ENCODE peak calls at places on chromosomes 4 and X, in seven cellular contexts. One of them, this sample, is unnamed.

GRCh38 chrX:118228041-118228440 is 111.4 kb upstream of the KLHL13 start:
- DNase-seq in right lobe of liver: no peak
- DNase-seq in progenitor cell of endocrine pancreas: no peak
- DNase-seq in CD8-positive, alpha-beta T cell: no peak
- DNase-seq in B cell: no peak
- DNase-seq in WTC11: no peak
- DNase-seq in dorsolateral prefrontal cortex: no peak
- DNase-seq in this sample: no peak

GRCh38 chr4:166309286-166309685 is 436.2 kb downstream of the TLL1 start:
- DNase-seq in right lobe of liver: no peak
- DNase-seq in CD8-positive, alpha-beta T cell: no peak
- DNase-seq in WTC11: no peak
- DNase-seq in progenitor cell of endocrine pancreas: no peak
- DNase-seq in B cell: no peak
- DNase-seq in dorsolateral prefrontal cortex: no peak
- DNase-seq in this sample: no peak

GRCh38 chr4:152206646-152207435 is 329.1 kb downstream of the FBXW7 start:
- DNase-seq in WTC11: no peak
- DNase-seq in dorsolateral prefrontal cortex: no peak
- DNase-seq in right lobe of liver: no peak
- DNase-seq in B cell: no peak
- DNase-seq in CD8-positive, alpha-beta T cell: no peak
- DNase-seq in progenitor cell of endocrine pancreas: no peak
- DNase-seq in this sample: no peak

GRCh38 chr4:189117426-189117825 is 823.2 kb upstream of the FRG1 start:
- DNase-seq in progenitor cell of endocrine pancreas: no peak
- DNase-seq in WTC11: peak; percentile 26
- DNase-seq in dorsolateral prefrontal cortex: no peak
- DNase-seq in CD8-positive, alpha-beta T cell: no peak
- DNase-seq in B cell: no peak
- DNase-seq in right lobe of liver: no peak
- DNase-seq in this sample: no peak

GRCh38 chrX:41312786-41313185 is 21.2 kb upstream of the DDX3X start:
- DNase-seq in CD8-positive, alpha-beta T cell: no peak
- DNase-seq in right lobe of liver: no peak
- DNase-seq in progenitor cell of endocrine pancreas: no peak
- DNase-seq in WTC11: no peak
- DNase-seq in B cell: no peak
- DNase-seq in dorsolateral prefrontal cortex: no peak
- DNase-seq in this sample: no peak

GRCh38 chr4:39698424-39699009 is 581 bp downstream of the UBE2K start:
- DNase-seq in B cell: no peak
- DNase-seq in right lobe of liver: peak; percentile 63
- DNase-seq in WTC11: peak; percentile 61
- DNase-seq in progenitor cell of endocrine pancreas: peak; percentile 34
- DNase-seq in dorsolateral prefrontal cortex: peak; percentile 49
- DNase-seq in CD8-positive, alpha-beta T cell: peak; percentile 40
- DNase-seq in this sample: peak; percentile 52

GRCh38 chr4:3814026-3814570 is 47.9 kb downstream of the ADRA2C start:
- DNase-seq in WTC11: no peak
- DNase-seq in CD8-positive, alpha-beta T cell: no peak
- DNase-seq in dorsolateral prefrontal cortex: no peak
- DNase-seq in right lobe of liver: no peak
- DNase-seq in progenitor cell of endocrine pancreas: no peak
- DNase-seq in B cell: no peak
- DNase-seq in this sample: no peak

GRCh38 chr4:36385951-36386561 is 104.6 kb downstream of the DTHD1 start:
- DNase-seq in right lobe of liver: no peak
- DNase-seq in dorsolateral prefrontal cortex: no peak
- DNase-seq in WTC11: no peak
- DNase-seq in progenitor cell of endocrine pancreas: no peak
- DNase-seq in CD8-positive, alpha-beta T cell: peak; percentile 40
- DNase-seq in B cell: peak; percentile 24
- DNase-seq in this sample: no peak

GRCh38 chrX:134929813-134930212 is 61.0 kb upstream of the SMIM10 start:
- DNase-seq in dorsolateral prefrontal cortex: no peak
- DNase-seq in right lobe of liver: no peak
- DNase-seq in progenitor cell of endocrine pancreas: no peak
- DNase-seq in CD8-positive, alpha-beta T cell: no peak
- DNase-seq in B cell: no peak
- DNase-seq in WTC11: no peak
- DNase-seq in this sample: no peak

GRCh38 chr4:13484749-13485345 is 707 bp upstream of the RAB28 start:
- DNase-seq in B cell: no peak
- DNase-seq in WTC11: no peak
- DNase-seq in progenitor cell of endocrine pancreas: no peak
- DNase-seq in CD8-positive, alpha-beta T cell: no peak
- DNase-seq in dorsolateral prefrontal cortex: no peak
- DNase-seq in right lobe of liver: no peak
- DNase-seq in this sample: no peak

GRCh38 chr4:38663801-38664703 is at the start of gene KLF3:
- DNase-seq in right lobe of liver: peak; percentile 98
- DNase-seq in WTC11: peak; percentile 69
- DNase-seq in CD8-positive, alpha-beta T cell: peak; percentile 93
- DNase-seq in B cell: peak; percentile 97
- DNase-seq in progenitor cell of endocrine pancreas: peak; percentile 90
- DNase-seq in dorsolateral prefrontal cortex: peak; percentile 88
- DNase-seq in this sample: peak; percentile 72

GRCh38 chr4:176189891-176190795 is 5.2 kb downstream of the SPATA4 start:
- DNase-seq in dorsolateral prefrontal cortex: no peak
- DNase-seq in progenitor cell of endocrine pancreas: no peak
- DNase-seq in WTC11: no peak
- DNase-seq in right lobe of liver: no peak
- DNase-seq in CD8-positive, alpha-beta T cell: no peak
- DNase-seq in B cell: no peak
- DNase-seq in this sample: no peak

GRCh38 chr4:8832130-8832930 is 39.3 kb downstream of the HMX1 start:
- DNase-seq in dorsolateral prefrontal cortex: peak; percentile 17
- DNase-seq in progenitor cell of endocrine pancreas: no peak
- DNase-seq in CD8-positive, alpha-beta T cell: no peak
- DNase-seq in B cell: no peak
- DNase-seq in WTC11: no peak
- DNase-seq in right lobe of liver: peak; percentile 7
- DNase-seq in this sample: no peak

DNA sequence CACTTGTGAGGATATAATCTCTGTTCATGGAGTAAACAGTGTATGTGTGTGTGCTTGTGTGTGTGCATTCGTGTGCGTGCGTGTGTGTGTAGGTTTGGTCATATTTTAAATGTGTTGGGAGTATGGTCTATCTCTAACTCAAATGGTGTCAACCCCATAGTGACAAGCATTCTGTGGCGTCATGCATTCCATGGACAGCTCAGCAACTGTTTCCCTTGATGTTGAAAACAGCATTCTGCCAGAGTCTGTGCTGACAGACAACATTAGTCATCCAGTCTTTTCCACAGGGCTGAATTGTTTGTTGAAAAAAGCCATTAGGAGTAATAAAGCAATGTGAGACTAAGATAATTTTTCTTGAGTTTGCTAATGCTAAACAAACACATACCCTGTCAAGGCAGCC is 706.6 kb downstream of the PCDH19 start:
- DNase-seq in CD8-positive, alpha-beta T cell: no peak
- DNase-seq in progenitor cell of endocrine pancreas: no peak
- DNase-seq in WTC11: no peak
- DNase-seq in dorsolateral prefrontal cortex: no peak
- DNase-seq in right lobe of liver: no peak
- DNase-seq in B cell: no peak
- DNase-seq in this sample: no peak
- TF ChIP-seq CTCF in CD8-positive, alpha-beta T cell: no peak
- TF ChIP-seq CTCF in progenitor cell of endocrine pancreas: no peak
- TF ChIP-seq CTCF in WTC11: no peak
- TF ChIP-seq CTCF in dorsolateral prefrontal cortex: no peak
- TF ChIP-seq CTCF in right lobe of liver: no peak
- TF ChIP-seq CTCF in B cell: no peak
- TF ChIP-seq CTCF in this sample: no peak

GRCh38 chr4:127622621-127622922 is 10.2 kb upstream of the INTU start:
- DNase-seq in CD8-positive, alpha-beta T cell: no peak
- DNase-seq in WTC11: peak; percentile 83
- DNase-seq in B cell: no peak
- DNase-seq in progenitor cell of endocrine pancreas: no peak
- DNase-seq in right lobe of liver: no peak
- DNase-seq in dorsolateral prefrontal cortex: no peak
- DNase-seq in this sample: no peak

GRCh38 chr4:127624176-127624575 is 8.6 kb upstream of the INTU start:
- DNase-seq in WTC11: no peak
- DNase-seq in B cell: no peak
- DNase-seq in right lobe of liver: no peak
- DNase-seq in CD8-positive, alpha-beta T cell: no peak
- DNase-seq in dorsolateral prefrontal cortex: no peak
- DNase-seq in progenitor cell of endocrine pancreas: no peak
- DNase-seq in this sample: no peak

GRCh38 chr4:127618427-127618826 is 14.3 kb upstream of the INTU start:
- DNase-seq in B cell: no peak
- DNase-seq in right lobe of liver: no peak
- DNase-seq in progenitor cell of endocrine pancreas: no peak
- DNase-seq in WTC11: no peak
- DNase-seq in CD8-positive, alpha-beta T cell: no peak
- DNase-seq in dorsolateral prefrontal cortex: no peak
- DNase-seq in this sample: no peak

GRCh38 chr4:127623755-127624087 is 9.0 kb upstream of the INTU start:
- DNase-seq in progenitor cell of endocrine pancreas: no peak
- DNase-seq in dorsolateral prefrontal cortex: no peak
- DNase-seq in WTC11: no peak
- DNase-seq in CD8-positive, alpha-beta T cell: no peak
- DNase-seq in B cell: no peak
- DNase-seq in right lobe of liver: no peak
- DNase-seq in this sample: peak; percentile 27

DNA sequence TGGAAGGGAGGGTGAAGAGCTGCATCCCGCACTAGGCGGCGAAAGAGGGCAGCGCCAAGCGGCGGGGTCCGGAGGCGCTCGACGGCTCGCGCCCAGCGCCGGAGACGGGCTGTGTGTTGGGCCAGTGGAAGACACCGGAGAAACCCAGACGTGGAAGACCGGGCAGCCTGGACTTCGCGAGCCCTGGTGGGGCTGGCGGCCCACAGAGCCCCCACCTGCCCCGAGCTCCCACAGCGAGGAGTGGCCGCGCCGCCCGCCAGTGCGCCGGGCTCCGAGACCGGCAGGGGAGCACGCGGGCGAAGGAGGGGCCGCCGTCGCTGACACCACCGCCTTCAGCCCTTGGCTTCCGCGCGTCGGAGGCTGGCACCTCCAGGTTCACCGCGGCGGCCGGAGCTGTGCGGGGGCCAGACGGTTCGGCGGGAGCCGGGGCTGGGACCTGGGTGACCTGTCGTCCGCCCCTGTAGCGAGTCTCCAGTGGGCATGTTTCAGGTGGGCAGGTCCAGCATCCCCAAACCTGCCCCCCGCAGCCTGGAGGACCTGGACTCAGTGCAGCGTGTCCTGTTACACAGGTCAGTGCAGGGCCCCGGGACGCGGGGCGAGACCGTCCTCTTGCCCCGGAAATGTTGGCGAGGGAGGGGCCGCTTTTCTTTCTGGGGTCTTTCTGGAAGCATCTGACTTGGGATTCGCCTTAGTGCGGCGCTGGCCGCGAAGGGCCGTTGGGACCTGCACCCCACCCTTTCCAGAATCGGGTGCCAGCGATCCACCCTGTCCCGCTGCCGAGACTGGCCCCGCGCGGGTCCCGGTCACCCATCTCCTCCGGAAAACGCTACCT is 9.6 kb upstream of the INTU start:
- DNase-seq in progenitor cell of endocrine pancreas: peak; percentile 46
- DNase-seq in B cell: peak; percentile 30
- DNase-seq in CD8-positive, alpha-beta T cell: no peak
- DNase-seq in WTC11: peak; percentile 57
- DNase-seq in dorsolateral prefrontal cortex: no peak
- DNase-seq in right lobe of liver: peak; percentile 35
- DNase-seq in this sample: peak; percentile 63
- TF ChIP-seq CTCF in progenitor cell of endocrine pancreas: peak; percentile 42
- TF ChIP-seq CTCF in B cell: no peak
- TF ChIP-seq CTCF in CD8-positive, alpha-beta T cell: no peak
- TF ChIP-seq CTCF in WTC11: no peak
- TF ChIP-seq CTCF in dorsolateral prefrontal cortex: peak; percentile 30
- TF ChIP-seq CTCF in right lobe of liver: no peak
- TF ChIP-seq CTCF in this sample: peak; percentile 47

DNA sequence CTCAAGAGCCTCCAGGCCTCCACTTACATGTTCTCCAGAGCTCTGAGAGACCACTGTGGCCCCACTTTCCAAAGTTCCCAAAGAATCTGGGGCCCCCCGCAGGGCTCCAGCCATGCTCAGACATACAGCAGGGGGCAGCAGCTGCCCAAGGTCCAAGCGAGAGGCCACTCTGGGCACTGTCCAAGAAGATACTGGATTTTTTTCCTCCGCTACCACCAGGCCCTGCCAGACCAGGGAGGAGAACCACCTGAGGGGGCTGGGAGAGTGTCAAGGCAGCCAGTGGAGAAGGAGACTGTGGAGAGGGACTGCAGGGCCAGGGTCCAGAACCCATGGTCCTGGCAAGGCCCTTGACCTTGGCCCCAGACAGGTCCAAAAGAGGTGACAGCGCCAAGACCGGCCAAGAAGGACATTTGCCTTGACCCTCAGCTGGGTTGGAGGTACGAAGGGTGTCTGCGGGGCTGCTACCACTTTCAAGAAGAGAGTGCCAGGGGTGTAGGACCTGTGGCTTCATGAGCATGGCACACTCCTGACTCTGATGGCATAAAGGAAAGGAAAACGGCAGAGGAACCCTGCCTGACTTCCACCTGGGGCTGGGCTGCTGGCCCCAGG is 5.3 kb downstream of the EMD start:
- DNase-seq in WTC11: no peak
- DNase-seq in CD8-positive, alpha-beta T cell: no peak
- DNase-seq in right lobe of liver: peak; percentile 33
- DNase-seq in B cell: no peak
- DNase-seq in dorsolateral prefrontal cortex: no peak
- DNase-seq in progenitor cell of endocrine pancreas: no peak
- DNase-seq in this sample: no peak
- TF ChIP-seq CTCF in WTC11: no peak
- TF ChIP-seq CTCF in CD8-positive, alpha-beta T cell: no peak
- TF ChIP-seq CTCF in right lobe of liver: peak; percentile 30
- TF ChIP-seq CTCF in B cell: no peak
- TF ChIP-seq CTCF in dorsolateral prefrontal cortex: peak; percentile 50
- TF ChIP-seq CTCF in progenitor cell of endocrine pancreas: peak; percentile 41
- TF ChIP-seq CTCF in this sample: peak; percentile 28

GRCh38 chrX:121307441-121307840 is 260.0 kb downstream of the GLUD2 start:
- DNase-seq in progenitor cell of endocrine pancreas: no peak
- DNase-seq in right lobe of liver: no peak
- DNase-seq in WTC11: no peak
- DNase-seq in dorsolateral prefrontal cortex: no peak
- DNase-seq in B cell: no peak
- DNase-seq in CD8-positive, alpha-beta T cell: no peak
- DNase-seq in this sample: no peak

GRCh38 chrX:121310820-121311219 is 263.4 kb downstream of the GLUD2 start:
- DNase-seq in progenitor cell of endocrine pancreas: no peak
- DNase-seq in B cell: no peak
- DNase-seq in right lobe of liver: no peak
- DNase-seq in WTC11: no peak
- DNase-seq in dorsolateral prefrontal cortex: no peak
- DNase-seq in CD8-positive, alpha-beta T cell: no peak
- DNase-seq in this sample: no peak

DNA sequence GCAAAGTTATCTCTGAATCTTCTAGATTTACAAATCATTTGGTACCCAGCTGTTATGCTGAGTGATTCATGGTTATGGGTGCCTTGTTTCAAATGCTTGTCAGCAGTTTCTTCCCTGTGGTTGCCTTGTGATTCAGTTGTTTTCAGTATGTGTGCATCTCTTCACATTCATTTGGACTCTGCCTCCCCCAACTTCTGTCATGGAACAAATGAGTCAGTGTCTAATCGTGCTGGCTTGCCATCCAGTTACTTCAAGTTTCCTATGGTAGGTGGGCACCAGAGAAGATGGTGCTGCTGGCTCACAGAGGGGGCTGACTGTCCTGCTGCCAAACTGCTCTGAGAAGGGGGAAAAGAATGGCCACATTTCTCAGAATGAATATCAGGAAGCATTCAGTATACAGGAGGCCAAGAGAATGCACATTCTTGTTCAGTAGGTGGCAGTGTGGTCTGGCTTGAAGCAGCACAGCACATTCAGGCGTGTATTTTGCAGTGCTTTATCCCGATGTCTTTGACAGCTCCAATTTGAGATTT is 260.9 kb downstream of the GLUD2 start:
- DNase-seq in CD8-positive, alpha-beta T cell: no peak
- DNase-seq in dorsolateral prefrontal cortex: peak; percentile 39
- DNase-seq in B cell: no peak
- DNase-seq in WTC11: peak; percentile 9
- DNase-seq in right lobe of liver: peak; percentile 14
- DNase-seq in progenitor cell of endocrine pancreas: no peak
- DNase-seq in this sample: peak; percentile 1
- TF ChIP-seq CTCF in CD8-positive, alpha-beta T cell: no peak
- TF ChIP-seq CTCF in dorsolateral prefrontal cortex: peak; percentile 60
- TF ChIP-seq CTCF in B cell: no peak
- TF ChIP-seq CTCF in WTC11: no peak
- TF ChIP-seq CTCF in right lobe of liver: peak; percentile 38
- TF ChIP-seq CTCF in progenitor cell of endocrine pancreas: peak; percentile 56
- TF ChIP-seq CTCF in this sample: peak; percentile 61

This sample was measured in neural crest cell.